ENCODE peak calls at places on chromosomes 4 and X, in six cellular contexts. D is prostate gland, Y is heart right ventricle, B is astrocyte, H is brain microvascular endothelial cell, E is PC-9. C is an unnamed sample. For H3K36me3, the result is how much of the 10 kb centered on the place peaks cover.

GRCh38 chrX:111447298-111447697 is 35.3 kb upstream of the DCX start:
- DNase-seq in D (no peak), Y (no peak), B (peak), H (no peak), E (no peak), C (no peak)

GRCh38 chrX:43644124-43644701 is 11.9 kb upstream of the MAOA start:
- DNase-seq in D (no peak), Y (no peak), B (peak), H (peak), E (peak), C (no peak)

GRCh38 chr4:18025263-18025662 is 3.7 kb upstream of the LCORL start:
- DNase-seq in D (no peak), Y (no peak), B (no peak), H (no peak), E (no peak), C (no peak)

GRCh38 chr4:98803287-98803677 is 125.7 kb downstream of the EIF4E start:
- DNase-seq in D (no peak), Y (no peak), B (no peak), H (no peak), E (no peak), C (no peak)

GRCh38 chrX:16999275-16999674 is 52.8 kb downstream of the REPS2 start:
- DNase-seq in D (no peak), Y (no peak), B (no peak), H (no peak), E (no peak), C (no peak)

GRCh38 chrX:39705299-39705698 is 392.5 kb downstream of the BCOR start:
- DNase-seq in D (peak), Y (peak), B (peak), H (peak), E (no peak), C (peak)

GRCh38 chr4:148914301-148914700 is 472.1 kb upstream of the NR3C2 start:
- DNase-seq in D (no peak), Y (no peak), B (no peak), H (no peak), E (no peak), C (no peak)

GRCh38 chrX:40281341-40282005 is 183.7 kb upstream of the BCOR start:
- DNase-seq in D (no peak), Y (no peak), B (no peak), H (no peak), E (no peak), C (no peak)

GRCh38 chrX:30906726-30907125 is 17.7 kb upstream of the TAB3 start:
- DNase-seq in D (no peak), Y (no peak), B (peak), H (peak), E (peak), C (peak)

GRCh38 chrX:72262077-72262476 is 15.0 kb downstream of the RPS4X start:
- DNase-seq in D (no peak), Y (no peak), B (no peak), H (no peak), E (no peak), C (no peak)

GRCh38 chrX:39841604-39842003 is 256.2 kb downstream of the BCOR start:
- DNase-seq in D (no peak), Y (no peak), B (no peak), H (no peak), E (no peak), C (no peak)

GRCh38 chrX:79081895-79082512 is 62.5 kb upstream of the GPR174 start:
- DNase-seq in D (no peak), Y (no peak), B (no peak), H (peak), E (no peak), C (no peak)

GRCh38 chr4:23060776-23061175 is 368.0 kb downstream of the GBA3 start:
- DNase-seq in D (no peak), Y (no peak), B (peak), H (peak), E (no peak), C (no peak)

GRCh38 chr4:152255437-152255836 is 280.5 kb downstream of the FBXW7 start:
- DNase-seq in D (no peak), Y (no peak), B (peak), H (peak), E (no peak), C (no peak)

GRCh38 chr4:77827343-77827742 is 8.2 kb upstream of the CNOT6L start:
- DNase-seq in D (no peak), Y (no peak), B (no peak), H (no peak), E (no peak), C (no peak)

GRCh38 chr4:9971711-9972110 is 49.6 kb downstream of the SLC2A9 start:
- DNase-seq in D (no peak), Y (no peak), B (no peak), H (no peak), E (no peak), C (no peak)

GRCh38 chrX:78029663-78030062 is 60.2 kb upstream of the PGAM4 start:
- DNase-seq in D (peak), Y (no peak), B (peak), H (peak), E (peak), C (no peak)

GRCh38 chr4:898123-898522 is 34.0 kb downstream of the GAK start:
- DNase-seq in D (no peak), Y (no peak), B (no peak), H (no peak), E (no peak), C (no peak)

GRCh38 chrX:1165535-1166196 is 46.8 kb downstream of the CRLF2 start:
- DNase-seq in D (no peak), Y (no peak), B (no peak), H (no peak), E (no peak), C (no peak)

GRCh38 chr4:22991576-22991975 is 298.8 kb downstream of the GBA3 start:
- DNase-seq in D (no peak), Y (no peak), B (peak), H (no peak), E (no peak), C (no peak)

GRCh38 chr4:85995361-85995760 is 364.5 kb downstream of the MAPK10 start:
- DNase-seq in D (no peak), Y (no peak), B (no peak), H (no peak), E (no peak), C (no peak)

GRCh38 chr4:121814756-121815155 is 8.9 kb downstream of the CCNA2 start:
- DNase-seq in D (no peak), Y (no peak), B (no peak), H (no peak), E (no peak), C (no peak)

GRCh38 chr4:121817006-121817405 is 6.7 kb downstream of the CCNA2 start:
- DNase-seq in D (no peak), Y (no peak), B (no peak), H (no peak), E (no peak), C (no peak)

DNA sequence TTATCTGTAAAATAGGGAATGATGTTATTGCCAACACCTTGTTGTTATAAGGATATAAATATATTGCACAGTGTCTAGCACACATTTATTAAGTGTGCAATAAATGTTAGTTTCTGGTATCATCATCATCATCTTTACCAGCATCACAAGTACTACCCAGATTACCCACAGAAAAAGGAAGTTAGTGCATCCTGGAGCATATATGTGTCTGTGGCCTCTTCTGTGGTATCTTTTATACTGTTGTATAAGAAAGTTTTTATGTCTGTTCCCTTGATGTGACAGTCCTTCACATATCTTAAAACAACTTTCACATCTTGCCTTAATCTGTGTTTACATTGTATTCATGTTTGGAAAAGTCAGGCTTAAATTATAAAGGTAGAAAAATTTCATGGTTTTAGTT is 10.0 kb downstream of the EXOSC9 start:
- DNase-seq in D (no peak), Y (no peak), B (no peak), H (no peak), E (no peak), C (no peak)
- H3K36me3 ChIP-seq in D (under half), Y (half or more), B (under half), H (under half), E (under half), C (under half)

GRCh38 chr4:118836763-118837507 is 1.0 kb upstream of the SEC24D start:
- DNase-seq in D (no peak), Y (no peak), B (no peak), H (no peak), E (no peak), C (no peak)

GRCh38 chr4:118833192-118833820 is 2.6 kb downstream of the SEC24D start:
- DNase-seq in D (no peak), Y (no peak), B (no peak), H (no peak), E (no peak), C (no peak)

GRCh38 chr4:118834070-118834469 is 1.9 kb downstream of the SEC24D start:
- DNase-seq in D (no peak), Y (no peak), B (peak), H (no peak), E (no peak), C (no peak)

GRCh38 chr4:118834960-118835895 is 698 bp downstream of the SEC24D start:
- DNase-seq in D (peak), Y (peak), B (peak), H (peak), E (peak), C (peak)

DNA sequence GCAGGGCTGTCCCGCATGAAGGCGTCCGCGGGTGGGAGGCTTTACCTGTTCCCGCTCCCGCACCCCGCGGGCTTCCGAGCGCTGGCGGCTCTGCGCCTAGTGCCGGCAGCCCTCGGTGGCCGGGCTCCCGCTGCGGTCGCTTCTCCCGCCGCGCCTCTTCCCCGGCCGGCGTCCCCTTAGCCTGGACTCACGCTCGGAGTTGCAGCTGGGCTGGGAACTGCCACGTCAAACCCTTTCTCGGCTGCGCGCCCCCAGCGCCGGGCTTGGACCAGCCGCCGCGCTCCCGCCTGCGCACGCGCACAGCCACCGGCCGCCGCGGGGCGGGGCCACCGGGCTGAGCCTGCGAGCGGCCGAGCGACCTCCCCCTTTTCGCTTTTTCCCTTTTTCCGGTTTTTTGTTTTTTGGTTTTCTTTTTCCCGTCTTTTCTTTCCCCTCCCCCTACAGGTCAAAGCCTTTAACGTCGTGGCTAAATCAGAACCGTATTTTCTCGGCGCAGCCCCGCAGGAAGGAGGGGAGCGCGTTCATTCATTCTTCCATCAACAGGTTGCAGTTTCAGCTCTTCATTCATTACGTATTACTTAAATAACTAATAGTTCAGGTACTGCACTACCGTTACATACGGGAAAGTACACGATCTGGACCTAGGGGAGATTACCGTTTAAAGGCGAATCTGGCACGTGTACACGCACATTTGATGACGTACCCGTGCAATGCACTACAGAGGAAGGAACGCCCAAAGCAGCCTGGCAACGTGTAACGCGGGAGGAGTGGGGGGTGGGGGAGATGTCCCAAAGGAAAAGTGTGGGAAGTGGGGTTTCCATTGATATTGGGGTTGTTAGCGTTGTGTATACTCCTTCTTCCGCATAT is at the start of gene SEC24D:
- DNase-seq in D (peak), Y (peak), B (peak), H (peak), E (peak), C (no peak)
- TF ChIP-seq CTCF in D (no peak), Y (peak), B (no peak), H (no peak), E (no peak), C (no peak)

GRCh38 chr4:3518511-3518880 is 13.7 kb downstream of the LRPAP1 start:
- DNase-seq in D (no peak), Y (no peak), B (no peak), H (no peak), E (no peak), C (no peak)

GRCh38 chr4:3517731-3518510 is 14.3 kb downstream of the LRPAP1 start:
- DNase-seq in D (no peak), Y (no peak), B (no peak), H (no peak), E (no peak), C (no peak)

GRCh38 chr4:3520276-3520675 is 11.9 kb downstream of the LRPAP1 start:
- DNase-seq in D (no peak), Y (no peak), B (no peak), H (no peak), E (no peak), C (no peak)

GRCh38 chr4:3519468-3520264 is 12.6 kb downstream of the LRPAP1 start:
- DNase-seq in D (no peak), Y (no peak), B (no peak), H (no peak), E (no peak), C (no peak)

GRCh38 chr4:3518941-3519340 is 13.3 kb downstream of the LRPAP1 start:
- DNase-seq in D (no peak), Y (no peak), B (no peak), H (no peak), E (no peak), C (no peak)
- H3K36me3 ChIP-seq in D (under half), Y (half or more), B (under half), H (half or more), E (under half), C (half or more)

DNA sequence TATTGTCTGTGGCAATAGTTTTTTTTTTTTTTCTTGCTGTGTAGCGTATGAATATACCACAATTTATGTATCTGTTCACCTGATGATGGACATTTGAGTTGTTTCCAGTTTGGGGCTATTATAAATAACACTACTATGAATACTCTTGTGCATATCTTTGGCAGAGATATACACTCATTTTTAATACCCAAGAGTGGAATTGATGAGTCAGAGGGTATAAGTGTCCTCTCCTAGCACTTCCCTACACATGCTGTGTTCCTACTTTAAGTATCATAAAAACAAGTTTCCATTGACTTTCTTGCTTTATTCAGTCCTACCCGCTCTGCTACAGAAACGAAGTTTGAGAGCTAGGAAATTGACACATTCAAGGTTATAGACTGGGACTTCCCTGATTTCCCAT is 39.8 kb downstream of the XIAP start:
- DNase-seq in D (no peak), Y (no peak), B (peak), H (no peak), E (no peak), C (no peak)
- TF ChIP-seq CTCF in D (no peak), Y (no peak), B (no peak), H (no peak), E (no peak), C (no peak)

GRCh38 chr4:74287791-74288190 is 20.5 kb upstream of the EPGN start:
- DNase-seq in D (no peak), Y (no peak), B (no peak), H (no peak), E (no peak), C (no peak)

GRCh38 chr4:74297556-74297955 is 10.7 kb upstream of the EPGN start:
- DNase-seq in D (no peak), Y (no peak), B (no peak), H (no peak), E (no peak), C (no peak)

GRCh38 chr4:74292111-74292870 is 16.0 kb upstream of the EPGN start:
- DNase-seq in D (no peak), Y (no peak), B (peak), H (peak), E (no peak), C (no peak)

GRCh38 chr4:74291468-74291867 is 16.8 kb upstream of the EPGN start:
- DNase-seq in D (no peak), Y (no peak), B (no peak), H (no peak), E (no peak), C (no peak)

GRCh38 chr4:74293558-74293957 is 14.7 kb upstream of the EPGN start:
- DNase-seq in D (no peak), Y (no peak), B (peak), H (no peak), E (no peak), C (no peak)
- H3K36me3 ChIP-seq in D (under half), Y (under half), B (under half), H (under half), E (under half), C (under half)

GRCh38 chr4:140626982-140627381 is 58.2 kb upstream of the UCP1 start:
- DNase-seq in D (no peak), Y (no peak), B (no peak), H (no peak), E (no peak), C (no peak)
- TF ChIP-seq CTCF in D (no peak), Y (no peak), B (no peak), H (peak), E (no peak), C (peak)

GRCh38 chr4:2950221-2950989 is 12.8 kb downstream of the NOP14 start:
- DNase-seq in D (no peak), Y (no peak), B (no peak), H (no peak), E (no peak), C (no peak)
- H3K36me3 ChIP-seq in D (under half), Y (under half), B (half or more), H (half or more), E (under half), C (under half)